ENCODE peak calls at places on chromosomes 7 and 10, in six cellular contexts. C is cardiac fibroblast, W is AG10803, B is heart left ventricle, D is choroid plexus epithelial cell, M is brain microvascular endothelial cell. H is an unnamed sample.

GRCh38 chr7:110943686-110944350 is 147.1 kb upstream of the LRRN3 start:
- DNase-seq in C (no peak), W (peak), B (no peak), D (peak), M (no peak), H (no peak)

GRCh38 chr7:119343289-119343688 is 929.7 kb upstream of the KCND2 start:
- DNase-seq in C (no peak), W (no peak), B (no peak), D (no peak), M (no peak), H (no peak)

GRCh38 chr7:139455789-139456188 is 27.7 kb downstream of the KLRG2 start:
- DNase-seq in C (no peak), W (no peak), B (no peak), D (no peak), M (no peak), H (no peak)

GRCh38 chr10:95513941-95514392 is 47.2 kb downstream of the SORBS1 start:
- DNase-seq in C (peak), W (peak), B (peak), D (peak), M (no peak), H (no peak)

GRCh38 chr7:96794063-96794462 is 84.4 kb upstream of the SEM1 start:
- DNase-seq in C (no peak), W (no peak), B (no peak), D (no peak), M (no peak), H (no peak)

GRCh38 chr10:82378146-82378545 is 503.2 kb downstream of the NRG3 start:
- DNase-seq in C (peak), W (peak), B (no peak), D (peak), M (peak), H (peak)

GRCh38 chr10:124700293-124701037 is 43.7 kb downstream of the FAM53B start:
- DNase-seq in C (no peak), W (no peak), B (no peak), D (peak), M (no peak), H (no peak)

GRCh38 chr10:79331709-79332108 is 15.6 kb upstream of the PPIF start:
- DNase-seq in C (peak), W (peak), B (peak), D (peak), M (peak), H (peak)

GRCh38 chr7:115352375-115352774 is 430.5 kb downstream of the MDFIC start:
- DNase-seq in C (peak), W (peak), B (no peak), D (peak), M (peak), H (peak)

GRCh38 chr10:43190775-43191174 is 52.5 kb downstream of the CSGALNACT2 start:
- DNase-seq in C (no peak), W (peak), B (no peak), D (peak), M (peak), H (no peak)

GRCh38 chr10:69742928-69743602 is 58.6 kb upstream of the COL13A1 start:
- DNase-seq in C (peak), W (peak), B (no peak), D (peak), M (peak), H (no peak)

GRCh38 chr10:90804354-90804753 is 53.5 kb downstream of the HTR7 start:
- DNase-seq in C (no peak), W (no peak), B (no peak), D (no peak), M (no peak), H (no peak)

GRCh38 chr7:71349583-71350481 is 217.9 kb downstream of the GALNT17 start:
- DNase-seq in C (no peak), W (no peak), B (no peak), D (no peak), M (no peak), H (no peak)

GRCh38 chr7:71345485-71345884 is 213.5 kb downstream of the GALNT17 start:
- DNase-seq in C (no peak), W (no peak), B (no peak), D (no peak), M (no peak), H (no peak)

GRCh38 chr7:71343821-71344341 is 211.9 kb downstream of the GALNT17 start:
- DNase-seq in C (no peak), W (no peak), B (no peak), D (no peak), M (no peak), H (no peak)

GRCh38 chr7:71350680-71351079 is 218.7 kb downstream of the GALNT17 start:
- DNase-seq in C (no peak), W (no peak), B (no peak), D (no peak), M (no peak), H (no peak)

DNA sequence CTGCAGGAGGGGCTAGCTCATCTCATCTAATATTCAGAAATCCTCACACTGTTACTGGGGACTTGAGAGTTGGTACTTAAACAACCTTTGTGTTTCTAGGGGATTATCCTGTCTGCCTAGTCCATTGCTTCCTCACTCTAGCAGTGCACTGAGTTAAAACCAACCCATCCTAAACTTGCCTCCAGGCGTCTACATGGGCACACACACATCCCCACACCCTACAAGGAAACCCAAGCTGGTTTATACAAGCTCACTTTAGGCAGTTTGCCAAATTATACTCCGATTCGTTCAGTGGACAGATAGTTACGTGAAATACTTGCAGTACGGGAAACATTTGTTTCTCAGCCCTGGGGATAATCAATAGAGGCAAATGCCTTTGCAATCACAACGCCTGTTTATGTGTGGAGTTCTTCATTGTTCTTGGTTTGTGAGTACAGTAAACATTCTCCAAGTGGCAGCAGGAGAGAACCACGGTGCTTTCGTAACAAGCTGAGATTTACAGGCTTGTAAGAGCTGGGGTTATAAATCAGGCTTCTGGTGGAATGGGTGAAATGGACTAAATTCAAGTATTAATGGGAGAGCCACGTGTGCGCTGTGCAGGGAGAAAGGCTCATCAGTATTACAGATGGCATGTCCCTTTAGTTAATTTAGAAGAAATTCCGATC is 216.9 kb downstream of the GALNT17 start:
- DNase-seq in C (no peak), W (no peak), B (no peak), D (no peak), M (no peak), H (no peak)
- H3K4me3 ChIP-seq in C (no peak), W (no peak), B (no peak), D (no peak), M (no peak), H (no peak)

GRCh38 chr7:27143950-27144798 is 693 bp upstream of the HOXA5 start:
- DNase-seq in C (no peak), W (no peak), B (no peak), D (no peak), M (no peak), H (no peak)
- H3K4me3 ChIP-seq in C (no peak), W (no peak), B (peak), D (no peak), M (no peak), H (no peak)

GRCh38 chr10:128263891-128264688 is 137.9 kb upstream of the MKI67 start:
- DNase-seq in C (peak), W (peak), B (peak), D (peak), M (peak), H (no peak)
- H3K4me3 ChIP-seq in C (no peak), W (no peak), B (no peak), D (no peak), M (no peak), H (no peak)

DNA sequence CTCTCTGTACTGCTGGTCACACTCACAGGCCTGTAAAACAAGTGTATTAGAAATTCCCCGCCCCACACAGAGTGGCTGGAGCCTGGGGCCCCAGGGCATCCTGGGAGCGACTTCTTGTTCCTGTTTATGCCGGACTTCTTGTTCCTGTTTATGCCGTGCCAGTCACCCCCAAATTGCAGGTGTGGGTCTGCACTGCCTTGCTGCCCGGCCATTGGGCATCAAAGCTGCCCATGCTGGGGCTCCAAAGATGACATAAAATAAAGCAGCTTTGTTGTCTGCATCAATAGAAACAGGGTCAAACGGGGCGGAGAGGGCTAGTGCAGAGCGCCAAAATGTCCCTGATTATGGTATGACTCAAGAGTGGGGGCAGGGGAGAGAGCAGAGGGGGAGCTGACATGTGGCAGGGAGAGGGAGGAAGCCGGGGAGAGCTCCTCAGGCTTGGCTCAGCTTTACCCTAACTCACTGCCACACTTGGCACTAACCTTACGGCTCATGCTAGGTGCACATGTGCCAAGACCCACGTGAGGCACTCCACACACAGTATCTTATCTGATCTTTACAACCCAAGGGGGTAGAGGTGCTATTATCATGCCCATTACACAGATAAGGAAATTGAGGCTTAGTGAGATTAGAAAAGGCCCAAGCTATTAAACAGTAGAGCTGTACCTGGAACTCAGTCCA is 98.4 kb downstream of the PIP4K2A start:
- DNase-seq in C (peak), W (peak), B (no peak), D (no peak), M (no peak), H (no peak)
- H3K4me3 ChIP-seq in C (no peak), W (no peak), B (no peak), D (no peak), M (peak), H (no peak)

GRCh38 chr7:69947998-69948397 is 349.7 kb downstream of the AUTS2 start:
- DNase-seq in C (no peak), W (no peak), B (no peak), D (no peak), M (no peak), H (no peak)
- H3K4me3 ChIP-seq in C (no peak), W (no peak), B (no peak), D (no peak), M (no peak), H (no peak)

H was measured in skeletal muscle cell.